ENCODE peak calls at places on chromosome 1, in nine cellular contexts. G, S, F, N, A, E, U, J and T are unnamed samples.

GRCh38 chr1:117653732-117654484 is 48.1 kb downstream of the TENT5C start:
- DNase-seq in G (no peak), J (peak), A (no peak), U (no peak), E (no peak), N (no peak), S (no peak), F (no peak), T (no peak)

GRCh38 chr1:16167331-16168143 is 11.7 kb upstream of the EPHA2 start:
- DNase-seq in E (peak), S (no peak), A (peak), N (no peak), U (peak), J (peak), F (no peak), G (no peak), T (no peak)

GRCh38 chr1:52111492-52111891 is 30.4 kb upstream of the ZFYVE9 start:
- DNase-seq in S (no peak), U (no peak), E (no peak), A (no peak), N (no peak), J (no peak), F (peak), G (no peak), T (no peak)

GRCh38 chr1:65773391-65773790 is 19.3 kb upstream of the PDE4B start:
- DNase-seq in J (no peak), N (no peak), E (no peak), A (no peak), S (no peak), G (no peak), F (no peak), U (no peak), T (no peak)

GRCh38 chr1:157993179-157994080 is at the start of gene KIRREL1:
- DNase-seq in U (peak), G (peak), F (peak), N (no peak), J (no peak), A (peak), E (peak), S (peak), T (no peak)

GRCh38 chr1:62841587-62842169 is 57.7 kb downstream of the ATG4C start:
- DNase-seq in N (peak), S (peak), F (peak), G (peak), J (peak), E (peak), U (no peak), A (peak), T (peak)

GRCh38 chr1:203308205-203309114 is 3.1 kb downstream of the BTG2 start:
- DNase-seq in J (no peak), A (no peak), S (no peak), F (no peak), E (no peak), G (no peak), U (no peak), N (no peak), T (no peak)

GRCh38 chr1:111569913-111570312 is 49.7 kb upstream of the RAP1A start:
- DNase-seq in N (no peak), A (no peak), E (no peak), J (no peak), F (no peak), S (no peak), U (no peak), G (no peak), T (no peak)

GRCh38 chr1:14712136-14712535 is 113.7 kb downstream of the KAZN start:
- DNase-seq in N (no peak), A (no peak), S (no peak), U (no peak), E (no peak), G (no peak), J (no peak), F (no peak), T (no peak)

GRCh38 chr1:24751833-24752232 is 6.6 kb downstream of the CLIC4 start:
- DNase-seq in G (no peak), E (no peak), J (no peak), F (no peak), A (no peak), N (no peak), S (peak), U (no peak), T (no peak)

DNA sequence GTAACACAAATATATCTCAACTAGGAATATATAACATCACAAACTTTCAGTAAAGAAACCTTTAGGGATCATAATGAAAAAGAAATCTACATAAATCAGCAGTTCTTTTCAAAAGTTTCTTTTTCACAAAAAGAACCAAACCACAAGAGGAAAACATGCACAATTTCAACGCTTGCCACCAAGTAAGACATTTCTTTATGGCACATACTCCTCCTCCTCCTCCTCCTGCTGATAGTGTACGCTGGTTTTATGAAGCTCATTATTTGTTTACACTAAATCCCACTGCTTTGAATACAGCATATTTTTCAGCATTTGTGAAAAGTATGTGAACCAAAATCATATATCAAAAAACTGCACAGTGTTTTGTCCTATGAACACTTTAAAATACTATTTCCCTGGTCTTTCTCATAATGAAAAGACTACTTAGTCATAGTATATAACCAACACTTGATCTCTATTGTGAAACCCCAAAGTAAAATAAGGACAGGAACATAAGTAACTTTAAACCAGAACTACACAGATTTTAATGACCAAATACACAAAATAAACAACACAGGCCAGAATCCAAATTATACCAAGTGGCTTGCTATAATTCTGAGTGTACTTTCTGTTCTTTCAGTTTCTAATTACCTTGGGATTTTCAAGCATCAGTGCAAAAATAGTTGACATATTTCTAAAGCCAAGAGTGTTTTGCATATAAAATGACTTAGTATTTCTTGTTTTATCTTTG is 184.2 kb downstream of the EIF4G3 start:
- DNase-seq in G (no peak), E (no peak), F (no peak), J (peak), S (peak), U (no peak), N (no peak), A (no peak), T (no peak)
- H3K4me3 ChIP-seq in G (no peak), E (no peak), F (no peak), J (no peak), S (no peak), U (no peak), N (no peak), A (no peak), T (no peak)

GRCh38 chr1:211741799-211742198 is 66.4 kb upstream of the NEK2 start:
- DNase-seq in U (no peak), F (no peak), A (no peak), G (no peak), N (no peak), S (no peak), E (no peak), J (no peak), T (no peak)

GRCh38 chr1:211739671-211740411 is 64.4 kb upstream of the NEK2 start:
- DNase-seq in N (no peak), U (no peak), S (no peak), F (no peak), G (no peak), J (peak), E (no peak), A (no peak), T (no peak)

GRCh38 chr1:211742272-211742671 is 66.9 kb upstream of the NEK2 start:
- DNase-seq in N (no peak), U (no peak), J (no peak), S (no peak), E (no peak), G (no peak), A (no peak), F (no peak), T (no peak)

GRCh38 chr1:211742889-211743529 is 67.6 kb upstream of the NEK2 start:
- DNase-seq in A (no peak), S (no peak), F (no peak), E (no peak), U (no peak), J (no peak), G (no peak), N (no peak), T (no peak)

DNA sequence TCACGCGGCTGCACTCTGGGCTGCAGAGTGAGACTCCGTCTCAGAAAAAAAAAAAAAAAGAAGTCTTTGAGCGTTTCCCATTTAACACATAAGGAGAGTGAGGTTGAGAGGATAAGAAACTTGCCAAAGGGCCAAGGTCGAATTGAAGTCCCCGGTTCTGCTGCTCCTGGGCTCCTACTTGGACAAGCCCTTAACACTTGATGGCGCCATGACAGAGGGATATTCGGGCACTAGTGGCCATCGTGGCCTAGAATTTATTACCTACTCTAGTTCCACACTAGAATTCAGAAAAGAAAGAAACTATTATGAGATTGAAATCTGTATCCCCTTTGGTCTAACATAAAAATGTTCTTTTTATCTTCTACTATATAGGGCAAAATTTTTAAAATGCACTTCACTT is 65.7 kb upstream of the NEK2 start:
- DNase-seq in N (no peak), J (no peak), F (peak), S (peak), A (no peak), G (no peak), U (no peak), E (peak), T (no peak)
- TF ChIP-seq CTCF in N (peak), J (no peak), F (no peak), S (no peak), A (no peak), G (no peak), U (no peak), E (no peak), T (no peak)

DNA sequence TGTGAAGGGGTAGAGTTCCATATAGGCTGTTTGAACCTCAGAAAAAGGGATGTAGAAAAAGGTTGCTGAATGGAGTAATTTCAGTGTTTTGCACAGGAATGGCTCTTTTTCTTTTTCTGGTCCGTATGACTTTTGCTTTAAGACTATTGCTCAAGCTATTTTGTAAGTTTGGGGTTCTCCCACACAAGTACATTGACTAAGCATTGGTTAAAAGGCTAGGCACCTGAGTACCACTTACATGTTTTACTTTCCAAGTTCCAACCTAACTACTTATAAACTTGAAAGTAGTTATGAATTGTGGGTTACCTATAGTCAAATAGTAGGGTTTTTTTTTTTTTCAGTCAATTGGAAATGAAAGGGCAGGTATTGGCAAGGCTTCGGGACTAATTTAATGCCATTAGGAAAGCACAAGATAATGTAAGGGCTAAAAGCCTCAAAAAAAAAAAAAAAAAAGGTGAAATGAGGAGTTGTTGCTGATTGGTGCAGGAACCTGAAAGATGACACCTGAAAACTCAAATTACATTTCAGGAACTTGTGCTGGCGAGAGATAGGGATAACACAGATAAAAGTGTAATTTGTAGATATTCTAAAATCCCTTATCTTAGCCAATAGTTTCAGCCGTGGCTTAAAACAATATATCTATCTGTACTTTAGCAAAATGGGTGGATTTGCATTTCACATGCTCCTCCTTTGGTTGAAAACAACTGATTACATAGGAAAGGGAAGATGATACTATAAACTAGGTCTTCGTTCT is 209.5 kb downstream of the RPS6KC1 start:
- DNase-seq in G (no peak), N (no peak), U (no peak), S (no peak), E (no peak), F (no peak), A (no peak), J (no peak), T (no peak)
- H3K4me3 ChIP-seq in G (no peak), N (no peak), U (no peak), S (no peak), E (no peak), F (no peak), A (no peak), J (no peak), T (no peak)

GRCh38 chr1:32743380-32744062 is 41.0 kb upstream of the SYNC start:
- DNase-seq in G (no peak), J (no peak), N (no peak), E (no peak), F (no peak), A (no peak), U (no peak), S (no peak), T (no peak)

GRCh38 chr1:32741067-32741416 is 38.5 kb upstream of the SYNC start:
- DNase-seq in N (no peak), G (no peak), U (no peak), A (peak), S (no peak), F (no peak), E (no peak), J (no peak), T (no peak)

GRCh38 chr1:32742132-32742947 is 39.8 kb upstream of the SYNC start:
- DNase-seq in G (no peak), A (peak), S (no peak), N (no peak), U (no peak), J (no peak), E (peak), F (no peak), T (no peak)

GRCh38 chr1:32742956-32743355 is 40.4 kb upstream of the SYNC start:
- DNase-seq in A (peak), F (no peak), N (no peak), E (peak), U (no peak), G (no peak), J (no peak), S (no peak), T (no peak)

DNA sequence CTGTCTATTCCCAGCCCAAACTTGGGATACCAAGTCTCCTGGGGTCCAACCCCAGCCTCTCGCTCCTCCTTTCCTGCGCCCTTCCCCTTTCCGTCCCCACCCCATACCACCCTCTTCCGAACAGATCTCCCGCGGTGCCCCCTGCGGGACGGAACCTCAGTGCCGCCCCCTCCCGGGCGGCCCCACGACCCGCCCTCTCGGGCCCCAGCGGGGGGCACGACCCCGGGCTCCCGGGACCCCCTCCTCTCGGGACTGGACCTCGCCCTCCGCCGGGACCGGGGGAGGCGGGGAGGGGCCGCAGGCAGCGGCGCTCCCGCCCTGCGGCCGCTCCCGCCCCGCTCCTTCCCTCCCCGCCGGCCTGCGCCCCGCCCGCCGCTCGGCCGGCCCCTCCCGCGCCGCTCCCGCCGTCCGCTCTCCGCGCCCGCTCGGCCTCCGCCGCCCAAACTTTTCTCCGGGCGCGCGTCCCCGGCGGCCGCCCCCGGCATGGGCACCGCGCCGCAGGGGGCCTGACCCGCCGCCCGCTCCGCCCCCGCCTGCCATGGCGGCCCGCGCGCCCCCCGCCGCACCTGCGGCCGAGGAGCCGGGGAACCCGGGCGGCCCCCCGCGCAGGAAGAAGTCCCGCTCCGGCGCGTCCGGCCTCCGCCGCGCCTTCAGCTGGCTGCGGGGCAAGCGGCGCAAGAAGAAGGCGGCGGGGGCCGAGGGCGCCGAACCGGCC is 39.0 kb upstream of the SYNC start:
- DNase-seq in F (no peak), E (peak), N (no peak), A (peak), S (no peak), G (no peak), U (peak), J (no peak), T (no peak)
- TF ChIP-seq CTCF in F (peak), E (peak), N (no peak), A (no peak), S (peak), G (peak), U (no peak), J (peak), T (peak)

GRCh38 chr1:214569357-214570004 is 18.1 kb upstream of the PTPN14 start:
- DNase-seq in F (no peak), G (peak), N (no peak), A (no peak), E (no peak), U (no peak), S (no peak), J (no peak), T (no peak)
- H3K4me3 ChIP-seq in F (no peak), G (no peak), N (no peak), A (no peak), E (no peak), U (no peak), S (no peak), J (no peak), T (no peak)

GRCh38 chr1:45585496-45586075 is 1.7 kb downstream of the NASP start:
- DNase-seq in F (no peak), E (no peak), G (no peak), J (no peak), S (no peak), U (no peak), N (no peak), A (no peak), T (no peak)

GRCh38 chr1:45585110-45585426 is 1.2 kb downstream of the NASP start:
- DNase-seq in S (no peak), J (no peak), F (no peak), A (no peak), G (no peak), E (no peak), U (no peak), N (no peak), T (no peak)

GRCh38 chr1:45583264-45583665 is 576 bp upstream of the NASP start:
- DNase-seq in E (peak), J (peak), A (peak), F (peak), N (peak), U (peak), S (peak), G (peak), T (peak)

GRCh38 chr1:45583666-45584350 is at the start of gene NASP:
- DNase-seq in S (peak), N (peak), A (peak), F (peak), U (peak), E (peak), J (peak), G (peak), T (peak)

GRCh38 chr1:45584351-45585109 is 689 bp downstream of the NASP start:
- DNase-seq in F (peak), U (peak), J (peak), G (peak), N (peak), S (peak), A (peak), E (peak), T (peak)
- TF ChIP-seq CTCF in F (no peak), U (no peak), J (peak), G (peak), N (no peak), S (peak), A (no peak), E (peak), T (no peak)